ENCODE peak calls at places on chromosome X, in six cellular contexts. One of them, this sample, is unnamed.

GRCh38 chrX:103629295-103630170 is 758 bp downstream of the TCEAL1 start:
- DNase-seq in CD4-positive, alpha-beta T cell: no peak
- DNase-seq in CD8-positive, alpha-beta T cell: peak; percentile 1
- DNase-seq in NCI-H460: peak; percentile 61
- DNase-seq in pons: peak; percentile 79
- DNase-seq in activated effector memory CD4-positive, alpha-beta T cell treated with Interleukin-2 at 50 U/mL for 16 hours: no peak
- DNase-seq in this sample: no peak

GRCh38 chrX:133538148-133538547 is 122.9 kb upstream of the GPC4 start:
- DNase-seq in CD4-positive, alpha-beta T cell: no peak
- DNase-seq in CD8-positive, alpha-beta T cell: no peak
- DNase-seq in NCI-H460: no peak
- DNase-seq in pons: no peak
- DNase-seq in activated effector memory CD4-positive, alpha-beta T cell treated with Interleukin-2 at 50 U/mL for 16 hours: no peak
- DNase-seq in this sample: no peak

GRCh38 chrX:150515801-150516200 is 52.6 kb upstream of the MTM1 start:
- DNase-seq in CD4-positive, alpha-beta T cell: no peak
- DNase-seq in CD8-positive, alpha-beta T cell: no peak
- DNase-seq in NCI-H460: no peak
- DNase-seq in pons: no peak
- DNase-seq in activated effector memory CD4-positive, alpha-beta T cell treated with Interleukin-2 at 50 U/mL for 16 hours: no peak
- DNase-seq in this sample: no peak

GRCh38 chrX:22399793-22400192 is 127.1 kb downstream of the CBLL2 start:
- DNase-seq in CD4-positive, alpha-beta T cell: no peak
- DNase-seq in CD8-positive, alpha-beta T cell: no peak
- DNase-seq in NCI-H460: peak; percentile 62
- DNase-seq in pons: no peak
- DNase-seq in activated effector memory CD4-positive, alpha-beta T cell treated with Interleukin-2 at 50 U/mL for 16 hours: no peak
- DNase-seq in this sample: no peak

GRCh38 chrX:31213941-31214340 is 142.1 kb upstream of the FTHL17 start:
- DNase-seq in CD4-positive, alpha-beta T cell: no peak
- DNase-seq in CD8-positive, alpha-beta T cell: no peak
- DNase-seq in NCI-H460: no peak
- DNase-seq in pons: no peak
- DNase-seq in activated effector memory CD4-positive, alpha-beta T cell treated with Interleukin-2 at 50 U/mL for 16 hours: no peak
- DNase-seq in this sample: no peak

GRCh38 chrX:110803506-110803905 is 7.9 kb upstream of the CHRDL1 start:
- DNase-seq in CD4-positive, alpha-beta T cell: no peak
- DNase-seq in CD8-positive, alpha-beta T cell: no peak
- DNase-seq in NCI-H460: no peak
- DNase-seq in pons: no peak
- DNase-seq in activated effector memory CD4-positive, alpha-beta T cell treated with Interleukin-2 at 50 U/mL for 16 hours: no peak
- DNase-seq in this sample: no peak

GRCh38 chrX:129665916-129666644 is 11.3 kb upstream of the APLN start:
- DNase-seq in CD4-positive, alpha-beta T cell: no peak
- DNase-seq in CD8-positive, alpha-beta T cell: no peak
- DNase-seq in NCI-H460: peak; percentile 76
- DNase-seq in pons: no peak
- DNase-seq in activated effector memory CD4-positive, alpha-beta T cell treated with Interleukin-2 at 50 U/mL for 16 hours: no peak
- DNase-seq in this sample: no peak

GRCh38 chrX:12930150-12930549 is 23.7 kb downstream of the TLR8 start:
- DNase-seq in CD4-positive, alpha-beta T cell: no peak
- DNase-seq in CD8-positive, alpha-beta T cell: no peak
- DNase-seq in NCI-H460: no peak
- DNase-seq in pons: no peak
- DNase-seq in activated effector memory CD4-positive, alpha-beta T cell treated with Interleukin-2 at 50 U/mL for 16 hours: no peak
- DNase-seq in this sample: no peak

GRCh38 chrX:149504226-149504914 is 736 bp downstream of the IDS start:
- DNase-seq in CD4-positive, alpha-beta T cell: peak; percentile 41
- DNase-seq in CD8-positive, alpha-beta T cell: peak; percentile 38
- DNase-seq in NCI-H460: no peak
- DNase-seq in pons: peak; percentile 27
- DNase-seq in activated effector memory CD4-positive, alpha-beta T cell treated with Interleukin-2 at 50 U/mL for 16 hours: peak; percentile 50
- DNase-seq in this sample: no peak